ENCODE peak calls at places on chromosomes 12 and 14, in five cellular contexts. R, C, H, B and V are unnamed samples. For H3K9me3, the result is how much of the 10 kb centered on the place peaks cover.

GRCh38 chr14:72810201-72810600 is 83.7 kb downstream of the DPF3 start:
- DNase-seq in C (no peak), R (no peak), B (no peak), H (no peak), V (peak)

GRCh38 chr12:128534906-128535305 is 267.9 kb downstream of the TMEM132C start:
- DNase-seq in C (no peak), B (no peak), H (no peak), R (no peak), V (no peak)

GRCh38 chr12:49489720-49490119 is 49.1 kb upstream of the KCNH3 start:
- DNase-seq in R (no peak), C (peak), B (no peak), H (no peak), V (no peak)

GRCh38 chr14:63604626-63605025 is 37.0 kb downstream of the WDR89 start:
- DNase-seq in C (no peak), H (no peak), B (no peak), R (no peak), V (no peak)

GRCh38 chr12:1107669-1108068 is 116.6 kb downstream of the ERC1 start:
- DNase-seq in R (no peak), C (no peak), B (no peak), H (no peak), V (no peak)

GRCh38 chr12:94010307-94010706 is 138.1 kb upstream of the PLXNC1 start:
- DNase-seq in C (no peak), H (no peak), R (no peak), B (no peak), V (no peak)

GRCh38 chr14:96078687-96079016 is 39.5 kb downstream of the C14orf132 start:
- DNase-seq in H (no peak), R (no peak), C (no peak), B (no peak), V (no peak)

GRCh38 chr12:107349008-107349747 is 255.8 kb upstream of the CRY1 start:
- DNase-seq in R (no peak), C (peak), H (peak), B (no peak), V (no peak)

GRCh38 chr12:19869413-19869812 is 430.1 kb downstream of the AEBP2 start:
- DNase-seq in H (no peak), R (no peak), C (peak), B (no peak), V (no peak)

GRCh38 chr12:59005195-59005961 is 85.1 kb upstream of the LRIG3 start:
- DNase-seq in C (peak), H (no peak), R (no peak), B (no peak), V (no peak)

GRCh38 chr14:71733210-71733883 is 198.9 kb upstream of the RGS6 start:
- DNase-seq in H (no peak), B (no peak), R (no peak), C (peak), V (no peak)

GRCh38 chr12:62252576-62252975 is 7.6 kb upstream of the USP15 start:
- DNase-seq in H (no peak), C (no peak), R (no peak), B (no peak), V (no peak)

GRCh38 chr14:105519946-105520698 is 6.3 kb upstream of the TMEM121 start:
- DNase-seq in C (no peak), H (no peak), R (no peak), B (no peak), V (no peak)

GRCh38 chr12:79973774-79974173 is 38.9 kb upstream of the PPP1R12A start:
- DNase-seq in B (no peak), R (no peak), H (no peak), C (no peak), V (no peak)
- H3K27ac ChIP-seq in B (no peak), R (no peak), H (no peak), C (no peak), V (no peak)

GRCh38 chr14:22555573-22556011 is 33.4 kb downstream of the DAD1 start:
- DNase-seq in C (peak), H (no peak), B (no peak), R (no peak), V (peak)

GRCh38 chr14:22557846-22558220 is 31.2 kb downstream of the DAD1 start:
- DNase-seq in R (no peak), C (no peak), H (no peak), B (no peak), V (no peak)

GRCh38 chr14:22556990-22557623 is 31.9 kb downstream of the DAD1 start:
- DNase-seq in B (peak), C (peak), H (peak), R (peak), V (peak)

GRCh38 chr14:22554706-22555572 is 34.1 kb downstream of the DAD1 start:
- DNase-seq in H (no peak), B (no peak), C (no peak), R (no peak), V (no peak)

GRCh38 chr14:22556021-22556989 is 32.7 kb downstream of the DAD1 start:
- DNase-seq in B (no peak), C (peak), H (no peak), R (peak), V (peak)
- H3K4me3 ChIP-seq in B (peak), C (peak), H (no peak), R (peak), V (peak)

GRCh38 chr12:127351481-127352010 is 915.4 kb upstream of the TMEM132C start:
- DNase-seq in R (no peak), H (no peak), C (no peak), B (no peak), V (no peak)

GRCh38 chr12:127360580-127360979 is 906.4 kb upstream of the TMEM132C start:
- DNase-seq in C (no peak), B (no peak), R (no peak), H (no peak), V (no peak)

DNA sequence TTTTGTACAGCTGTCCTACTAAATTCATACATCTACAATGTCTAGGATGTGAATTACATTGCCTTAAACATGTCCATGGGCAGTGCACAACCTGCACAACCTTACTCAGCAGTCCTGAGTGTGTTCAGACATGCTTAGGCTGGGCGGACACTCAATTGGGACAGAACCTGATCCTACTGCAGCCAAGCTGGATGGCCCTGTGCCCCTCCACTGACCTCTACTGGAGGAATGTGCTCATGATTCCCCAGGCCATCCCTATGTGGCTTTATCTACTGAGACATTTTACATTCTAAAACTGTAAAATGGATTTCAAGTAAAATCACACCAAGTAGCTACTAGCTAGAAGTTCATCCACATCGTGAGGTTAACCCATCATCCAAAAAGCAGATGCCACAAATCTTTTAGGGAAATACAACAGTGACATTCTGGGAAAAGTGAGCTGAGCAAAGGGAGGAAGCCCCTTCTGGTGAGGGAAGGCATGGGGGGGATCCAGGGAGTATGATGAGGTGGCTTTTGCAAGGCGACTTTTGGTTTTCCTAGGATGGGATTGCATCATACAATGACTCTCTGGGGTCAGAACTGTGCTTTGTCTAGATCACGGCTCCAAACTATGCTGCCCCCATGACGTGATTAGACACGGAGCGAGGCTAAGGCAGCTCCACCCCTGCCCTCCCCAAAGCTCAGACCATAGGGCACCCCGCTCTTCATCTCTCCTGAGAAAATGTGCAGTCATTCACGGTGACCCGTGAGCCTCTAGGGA is 911.7 kb upstream of the TMEM132C start:
- DNase-seq in H (peak), C (no peak), B (no peak), R (no peak), V (no peak)
- H3K9me3 ChIP-seq in H (under half), C (under half), B (under half), R (under half), V (under half)

GRCh38 chr12:53336137-53336785 is at the start of gene SP7:
- DNase-seq in R (no peak), C (no peak), B (no peak), H (no peak), V (no peak)

GRCh38 chr12:53337998-53338397 is 1.8 kb upstream of the SP7 start:
- DNase-seq in R (no peak), H (no peak), C (no peak), B (no peak), V (no peak)

GRCh38 chr12:53333289-53333688 is 2.9 kb downstream of the SP7 start:
- DNase-seq in B (no peak), C (no peak), H (no peak), R (no peak), V (no peak)

GRCh38 chr12:53338916-53339315 is 2.8 kb upstream of the SP7 start:
- DNase-seq in R (no peak), C (no peak), H (no peak), B (no peak), V (no peak)

GRCh38 chr12:53334822-53335221 is 1.3 kb downstream of the SP7 start:
- DNase-seq in C (no peak), H (no peak), R (no peak), B (no peak), V (no peak)
- H3K27ac ChIP-seq in C (no peak), H (no peak), R (no peak), B (no peak), V (no peak)